ENCODE peak calls at places on chromosomes 12 and 14, in seven cellular contexts. S is MCF 10A, O is psoas muscle, Q is nucleus accumbens, N is frontal cortex, R is left cardiac atrium, T is NB4. F is an unnamed sample.

GRCh38 chr12:105092336-105092735 is 8.1 kb upstream of the ALDH1L2 start:
- DNase-seq in S (peak; percentile 84), O (no peak), Q (no peak), N (no peak), R (no peak), T (no peak), F (no peak)

GRCh38 chr12:49615725-49616124 is 7.6 kb upstream of the PRPF40B start:
- DNase-seq in S (no peak), O (no peak), Q (no peak), N (no peak), R (no peak), T (no peak), F (no peak)

GRCh38 chr12:57852620-57853509 is 6.3 kb upstream of the CTDSP2 start:
- DNase-seq in S (no peak), O (peak; percentile 81), Q (peak; percentile 34), N (peak; percentile 58), R (peak; percentile 58), T (no peak), F (peak; percentile 79)

GRCh38 chr12:107900588-107900987 is 126.1 kb downstream of the ASCL4 start:
- DNase-seq in S (no peak), O (no peak), Q (no peak), N (no peak), R (no peak), T (no peak), F (no peak)

GRCh38 chr14:80055912-80056801 is 155.1 kb downstream of the DIO2 start:
- DNase-seq in S (peak; percentile 64), O (no peak), Q (peak; percentile 18), N (peak; percentile 14), R (peak; percentile 19), T (peak; percentile 38), F (no peak)

GRCh38 chr12:10243803-10244520 is 31.3 kb downstream of the GABARAPL1 start:
- DNase-seq in S (no peak), O (no peak), Q (no peak), N (no peak), R (no peak), T (peak; percentile 85), F (no peak)

GRCh38 chr14:60515244-60515695 is 6.3 kb downstream of the SIX6 start:
- DNase-seq in S (no peak), O (peak; percentile 62), Q (no peak), N (no peak), R (no peak), T (no peak), F (no peak)

GRCh38 chr12:52380271-52380694 is 5.2 kb downstream of the KRT84 start:
- DNase-seq in S (peak; percentile 59), O (no peak), Q (peak; percentile 9), N (peak; percentile 38), R (no peak), T (peak; percentile 39), F (no peak)

GRCh38 chr12:44960856-44961255 is 84.7 kb upstream of the NELL2 start:
- DNase-seq in S (peak; percentile 9), O (peak; percentile 44), Q (no peak), N (no peak), R (no peak), T (no peak), F (no peak)